ENCODE peak calls at places on chromosomes 1 and 21, in six cellular contexts. A is body of pancreas, X is psoas muscle, I is lower lobe of right lung, S is ovary, J is upper lobe of left lung. D is an unnamed sample.

GRCh38 chr21:45892156-45892919 is 89.2 kb upstream of the COL6A1 start:
- DNase-seq in A (peak; percentile 35), X (peak; percentile 1), I (peak; percentile 70), S (no peak), J (peak; percentile 80), D (no peak)

GRCh38 chr21:26795866-26796329 is 49.3 kb downstream of the ADAMTS1 start:
- DNase-seq in A (peak; percentile 19), X (no peak), I (no peak), S (peak; percentile 85), J (no peak), D (no peak)

GRCh38 chr1:201954263-201955008 is 867 bp upstream of the TIMM17A start:
- DNase-seq in A (no peak), X (no peak), I (no peak), S (no peak), J (no peak), D (no peak)

GRCh38 chr1:245255783-245256182 is 101.0 kb downstream of the KIF26B start:
- DNase-seq in A (no peak), X (no peak), I (no peak), S (no peak), J (no peak), D (no peak)

GRCh38 chr1:57124170-57124569 is 158.4 kb upstream of the C8B start:
- DNase-seq in A (no peak), X (no peak), I (no peak), S (no peak), J (no peak), D (no peak)

GRCh38 chr1:18302788-18303413 is 177.8 kb upstream of the KLHDC7A start:
- DNase-seq in A (no peak), X (no peak), I (no peak), S (no peak), J (no peak), D (no peak)

GRCh38 chr1:226248091-226248490 is 24.6 kb downstream of the MIXL1 start:
- DNase-seq in A (no peak), X (no peak), I (no peak), S (no peak), J (no peak), D (no peak)

GRCh38 chr21:33121715-33122475 is 52.0 kb downstream of the OLIG1 start:
- DNase-seq in A (no peak), X (no peak), I (no peak), S (no peak), J (no peak), D (no peak)

GRCh38 chr21:35332841-35333426 is 283.8 kb upstream of the RUNX1 start:
- DNase-seq in A (no peak), X (no peak), I (no peak), S (no peak), J (no peak), D (no peak)

GRCh38 chr21:26115346-26115745 is 55.2 kb downstream of the APP start:
- DNase-seq in A (peak; percentile 27), X (no peak), I (no peak), S (no peak), J (no peak), D (no peak)

GRCh38 chr1:53959664-53960250 is 13.6 kb downstream of the LRRC42 start:
- DNase-seq in A (no peak), X (no peak), I (no peak), S (no peak), J (no peak), D (no peak)

GRCh38 chr21:29454179-29454578 is 155.5 kb downstream of the BACH1 start:
- DNase-seq in A (no peak), X (no peak), I (no peak), S (no peak), J (no peak), D (no peak)

GRCh38 chr21:29453511-29453910 is 154.8 kb downstream of the BACH1 start:
- DNase-seq in A (no peak), X (no peak), I (no peak), S (no peak), J (no peak), D (no peak)

GRCh38 chr21:29443398-29444010 is 144.8 kb downstream of the BACH1 start:
- DNase-seq in A (no peak), X (no peak), I (no peak), S (no peak), J (no peak), D (no peak)

GRCh38 chr21:29448766-29449165 is 150.0 kb downstream of the BACH1 start:
- DNase-seq in A (no peak), X (no peak), I (no peak), S (no peak), J (no peak), D (no peak)

GRCh38 chr21:29449306-29449940 is 150.7 kb downstream of the BACH1 start:
- DNase-seq in A (no peak), X (no peak), I (no peak), S (no peak), J (no peak), D (no peak)
- H3K9me3 ChIP-seq in A (no peaks in the 10 kb centered on the region), X (no peaks in the 10 kb centered on the region), I (peaks cover 6% of the 10 kb centered on the region), S (no peaks in the 10 kb centered on the region), J (peaks cover 7% of the 10 kb centered on the region), D (no peaks in the 10 kb centered on the region)

DNA sequence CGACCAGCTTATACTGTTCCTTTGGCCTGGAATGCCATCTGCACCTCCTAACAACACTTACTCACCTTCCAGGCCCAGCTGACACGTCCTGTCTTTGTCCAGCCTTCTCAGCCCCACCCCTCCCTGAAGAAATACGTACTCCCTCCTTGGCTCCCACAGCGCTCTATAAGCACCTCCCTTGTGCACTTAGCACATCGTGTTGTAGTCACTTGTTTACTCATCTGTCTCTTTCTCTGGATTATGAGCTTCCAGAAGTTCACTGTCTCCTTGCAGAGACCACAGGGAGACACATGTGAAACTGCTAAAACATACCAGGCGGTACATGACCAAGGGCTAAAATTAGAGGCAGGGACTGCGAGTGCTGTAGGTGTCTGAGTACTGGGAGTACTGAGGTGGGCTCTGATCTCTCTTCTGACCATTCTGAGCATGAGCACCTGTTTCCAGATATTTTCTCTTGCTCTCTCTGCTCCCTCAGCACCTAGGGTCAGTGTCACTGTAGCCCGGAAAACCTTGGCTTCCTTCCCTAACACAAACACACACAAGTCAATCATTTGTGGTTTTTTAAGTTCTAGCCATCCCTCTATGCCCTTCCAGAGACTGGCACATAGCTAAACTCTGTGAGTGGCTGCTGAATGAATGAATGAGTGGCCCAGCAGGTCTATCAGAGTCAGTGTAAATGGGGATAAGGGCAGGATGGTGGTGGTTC is 5.1 kb downstream of the DCST1 start:
- DNase-seq in A (no peak), X (no peak), I (no peak), S (no peak), J (no peak), D (no peak)
- H3K4me3 ChIP-seq in A (no peak overlapping the region), X (no peak overlapping the region), I (no peak overlapping the region), S (no peak overlapping the region), J (no peak overlapping the region), D (no peak overlapping the region)

GRCh38 chr1:152251391-152251790 is 27.4 kb upstream of the HRNR start:
- DNase-seq in A (no peak), X (no peak), I (no peak), S (no peak), J (no peak), D (no peak)
- H3K9me3 ChIP-seq in A (no peaks in the 10 kb centered on the region), X (no peaks in the 10 kb centered on the region), I (no peaks in the 10 kb centered on the region), S (no peaks in the 10 kb centered on the region), J (no peaks in the 10 kb centered on the region), D (no peaks in the 10 kb centered on the region)

GRCh38 chr1:184412472-184412871 is 25.6 kb downstream of the C1orf21 start:
- DNase-seq in A (no peak), X (no peak), I (no peak), S (no peak), J (no peak), D (no peak)

GRCh38 chr1:184416921-184417320 is 30.1 kb downstream of the C1orf21 start:
- DNase-seq in A (no peak), X (no peak), I (no peak), S (no peak), J (no peak), D (no peak)

GRCh38 chr1:184419734-184420161 is 32.9 kb downstream of the C1orf21 start:
- DNase-seq in A (no peak), X (no peak), I (no peak), S (no peak), J (no peak), D (no peak)

GRCh38 chr1:184418955-184419733 is 32.3 kb downstream of the C1orf21 start:
- DNase-seq in A (no peak), X (no peak), I (no peak), S (no peak), J (no peak), D (no peak)

DNA sequence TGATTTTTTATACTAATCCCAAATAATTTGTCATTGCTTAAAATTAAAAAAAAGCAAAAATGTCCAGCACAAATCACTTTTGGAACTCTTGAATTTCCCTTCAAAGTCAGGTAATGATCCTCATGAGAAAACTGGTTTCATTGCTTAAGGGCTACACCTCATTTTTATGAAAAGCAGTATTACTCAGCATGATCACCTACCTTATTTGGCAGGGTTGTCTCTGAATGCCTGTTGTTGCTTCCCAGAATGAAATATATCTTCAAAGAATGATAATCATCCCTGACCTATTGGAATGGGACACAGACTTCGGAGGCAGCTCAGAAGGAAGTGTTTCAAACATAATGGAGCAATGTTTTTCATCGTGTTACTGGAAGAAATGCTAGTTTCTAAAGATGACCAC is 29.6 kb downstream of the C1orf21 start:
- DNase-seq in A (no peak), X (no peak), I (no peak), S (no peak), J (no peak), D (no peak)
- H3K4me3 ChIP-seq in A (no peak overlapping the region), X (no peak overlapping the region), I (no peak overlapping the region), S (no peak overlapping the region), J (no peak overlapping the region), D (no peak overlapping the region)

GRCh38 chr21:44677881-44678280 is 4.1 kb downstream of the KRTAP12-1 start:
- DNase-seq in A (no peak), X (no peak), I (no peak), S (no peak), J (no peak), D (no peak)

GRCh38 chr21:44666401-44667320 is at the start of gene KRTAP12-2:
- DNase-seq in A (no peak), X (no peak), I (no peak), S (no peak), J (no peak), D (no peak)

GRCh38 chr21:44670642-44671432 is 4.1 kb upstream of the KRTAP12-2 start:
- DNase-seq in A (no peak), X (no peak), I (no peak), S (no peak), J (no peak), D (no peak)

GRCh38 chr21:44667612-44668011 is 885 bp upstream of the KRTAP12-2 start:
- DNase-seq in A (no peak), X (no peak), I (no peak), S (no peak), J (no peak), D (no peak)

DNA sequence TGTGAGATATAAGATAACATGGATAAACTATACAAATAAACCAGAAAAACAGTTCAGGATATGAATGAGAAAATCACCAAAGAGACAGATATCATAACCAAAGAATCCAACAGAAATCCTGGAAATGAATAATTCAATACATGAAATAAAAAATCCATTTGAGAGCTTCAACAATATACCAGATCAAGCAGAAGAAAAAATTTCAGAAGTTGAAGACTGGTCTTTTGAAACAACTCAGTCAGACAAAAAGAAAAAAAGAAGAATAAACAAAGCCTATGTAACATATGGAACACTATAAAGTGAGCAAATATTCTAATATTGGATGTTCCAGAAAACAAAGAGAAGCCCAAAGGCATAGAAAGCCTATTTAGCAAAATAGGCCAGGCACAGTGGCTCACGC is 5.2 kb upstream of the KRTAP12-2 start:
- DNase-seq in A (no peak), X (no peak), I (no peak), S (no peak), J (no peak), D (no peak)
- H3K9me3 ChIP-seq in A (no peaks in the 10 kb centered on the region), X (peaks cover 8% of the 10 kb centered on the region), I (peaks cover 14% of the 10 kb centered on the region), S (no peaks in the 10 kb centered on the region), J (no peaks in the 10 kb centered on the region), D (peaks cover 26% of the 10 kb centered on the region)